ENCODE peak calls at places on chromosomes 13 and 19, in six cellular contexts. I is DMS53, T is glutamatergic neuron, L is HCEC 1CT, B is aorta, G is hypothalamus. O is an unnamed sample.

GRCh38 chr13:62631614-62632013 is 1216.0 kb upstream of the PCDH20 start:
- DNase-seq in L (no peak), I (no peak), G (no peak), T (no peak), B (no peak), O (no peak)

GRCh38 chr13:91406619-91407018 is 8.2 kb downstream of the GPC5 start:
- DNase-seq in T (no peak), G (peak; percentile 14), L (peak; percentile 36), I (peak; percentile 40), B (no peak), O (no peak)

GRCh38 chr19:18013621-18014111 is 5.7 kb downstream of the ARRDC2 start:
- DNase-seq in I (peak; percentile 54), T (no peak), G (no peak), B (no peak), L (no peak), O (peak; percentile 55)

GRCh38 chr19:8204961-8205360 is 4.2 kb upstream of the CERS4 start:
- DNase-seq in G (no peak), T (no peak), B (no peak), I (peak; percentile 96), L (no peak), O (no peak)

GRCh38 chr13:92900455-92900854 is 326.2 kb upstream of the GPC6 start:
- DNase-seq in I (no peak), G (no peak), L (no peak), T (no peak), B (no peak), O (no peak)

GRCh38 chr13:41562541-41563178 is 105.3 kb downstream of the RGCC start:
- DNase-seq in G (peak; percentile 20), L (no peak), T (no peak), I (no peak), B (no peak), O (no peak)

GRCh38 chr19:46839752-46840151 is 10.9 kb downstream of the AP2S1 start:
- DNase-seq in T (no peak), B (no peak), G (no peak), I (no peak), L (no peak), O (no peak)

GRCh38 chr13:28392428-28392827 is 102.5 kb downstream of the FLT1 start:
- DNase-seq in I (no peak), G (no peak), T (no peak), B (no peak), L (no peak), O (no peak)

GRCh38 chr19:1725100-1726064 is 27.9 kb upstream of the ONECUT3 start:
- DNase-seq in B (no peak), L (peak; percentile 36), T (peak; percentile 90), G (peak; percentile 68), I (peak; percentile 27), O (peak; percentile 50)

GRCh38 chr19:41307090-41307875 is 2.7 kb upstream of the CCDC97 start:
- DNase-seq in I (no peak), T (no peak), G (no peak), B (no peak), L (no peak), O (no peak)

GRCh38 chr13:40240293-40240692 is 426.1 kb downstream of the FOXO1 start:
- DNase-seq in G (no peak), B (no peak), I (no peak), L (no peak), T (no peak), O (no peak)

GRCh38 chr13:30032263-30032662 is 181.8 kb upstream of the UBL3 start:
- DNase-seq in L (no peak), G (no peak), T (no peak), B (no peak), I (no peak), O (no peak)

O was measured in psoas muscle.